ENCODE peak calls at places on chromosomes 7 and 10, in ten cellular contexts. P is naive thymus-derived CD8-positive, alpha-beta T cell; B is tibial artery; D is transverse colon; M is activated gamma-delta T cell treated with anti-CD3 and anti-CD28 coated beads, Interleukin-2, amount 50 U/mL, for 16 hours; T is fibroblast of the aortic adventitia; V is C1 segment of cervical spinal cord; R is Kasumi-1; S is fibroblast of the conjunctiva; H is heart right ventricle. X is an unnamed sample.

GRCh38 chr7:28130277-28130676 is 50.3 kb downstream of the JAZF1 start:
- DNase-seq in P (no peak), B (no peak), D (no peak), M (no peak), T (peak), V (no peak), R (no peak), S (no peak), H (no peak), X (no peak)

GRCh38 chr10:79928028-79928583 is 20.8 kb downstream of the SFTPD start:
- DNase-seq in P (no peak), B (no peak), D (no peak), M (no peak), T (no peak), V (no peak), R (no peak), S (no peak), H (no peak), X (no peak)

GRCh38 chr7:24917510-24918239 is 62.3 kb downstream of the OSBPL3 start:
- DNase-seq in P (no peak), B (no peak), D (no peak), M (no peak), T (peak), V (no peak), R (no peak), S (peak), H (no peak), X (no peak)

GRCh38 chr10:96168546-96168945 is 38.4 kb downstream of the ZNF518A start:
- DNase-seq in P (no peak), B (no peak), D (no peak), M (no peak), T (no peak), V (no peak), R (no peak), S (no peak), H (no peak), X (no peak)

GRCh38 chr7:132750056-132750455 is 173.8 kb upstream of the PLXNA4 start:
- DNase-seq in P (no peak), B (no peak), D (no peak), M (no peak), T (no peak), V (no peak), R (no peak), S (no peak), H (no peak), X (no peak)

GRCh38 chr10:18880530-18880929 is 168.1 kb upstream of the MALRD1 start:
- DNase-seq in P (no peak), B (no peak), D (no peak), M (no peak), T (no peak), V (no peak), R (no peak), S (no peak), H (no peak), X (no peak)

GRCh38 chr10:34858003-34858402 is 42.9 kb upstream of the PARD3 start:
- DNase-seq in P (no peak), B (no peak), D (no peak), M (no peak), T (no peak), V (no peak), R (no peak), S (no peak), H (no peak), X (no peak)

GRCh38 chr7:95404316-95404715 is 8.1 kb upstream of the PON3 start:
- DNase-seq in P (no peak), B (no peak), D (no peak), M (no peak), T (peak), V (no peak), R (no peak), S (no peak), H (peak), X (no peak)